ENCODE peak calls at places on chromosomes 7 and 10, in nine cellular contexts. A is NCI-H1694; K is endothelial cell; D is NCI-H1092 treated with DMSO at 0.1 percent for 48 hours; I is activated T-helper 9 cell treated with anti-CD3 and anti-CD28 coated beads, Interleukin-2, amount 50 U/mL, for 16 hours; R is stimulated activated CD8-positive, alpha-beta memory T cell treated with anti-CD3 and anti-CD28 coated beads, Interleukin-15, amount 100 ng/mL, for 4 hours; V is A549; Y is Kasumi-1; F is activated CD4-positive, alpha-beta T cell treated with anti-CD3 and anti-CD28 coated beads for 48 hours. M is an unnamed sample.

GRCh38 chr7:38506756-38507155 is 124.4 kb downstream of the AMPH start:
- DNase-seq in R (no peak), V (no peak), D (no peak), K (no peak), A (no peak), Y (no peak), F (no peak), I (no peak), M (no peak)

GRCh38 chr7:88312061-88312663 is 5.5 kb upstream of the STEAP4 start:
- DNase-seq in V (no peak), K (no peak), I (no peak), Y (no peak), D (peak), A (no peak), R (no peak), F (no peak), M (no peak)

GRCh38 chr10:82497451-82497850 is 622.5 kb downstream of the NRG3 start:
- DNase-seq in F (no peak), I (no peak), V (no peak), A (no peak), R (no peak), K (no peak), Y (no peak), D (no peak), M (no peak)

GRCh38 chr10:12539350-12540164 is 190.2 kb downstream of the CAMK1D start:
- DNase-seq in A (peak), V (no peak), Y (no peak), K (no peak), F (no peak), I (no peak), D (peak), R (no peak), M (no peak)

GRCh38 chr7:76513817-76514799 is 3.8 kb downstream of the UPK3B start:
- DNase-seq in D (no peak), Y (no peak), R (no peak), K (no peak), I (no peak), F (no peak), V (no peak), A (no peak), M (no peak)

GRCh38 chr10:71545001-71545400 is 148.3 kb downstream of the CDH23 start:
- DNase-seq in F (no peak), A (no peak), I (no peak), V (no peak), K (no peak), R (no peak), D (no peak), Y (no peak), M (no peak)

GRCh38 chr10:98077223-98077622 is 46.8 kb upstream of the CRTAC1 start:
- DNase-seq in R (no peak), F (no peak), K (no peak), A (no peak), Y (no peak), I (no peak), V (no peak), D (no peak), M (no peak)

GRCh38 chr7:65269150-65269856 is 104.4 kb upstream of the ZNF92 start:
- DNase-seq in V (peak), K (peak), F (peak), Y (no peak), I (peak), A (peak), D (peak), R (no peak), M (no peak)

GRCh38 chr7:151808296-151809155 is 68.4 kb downstream of the PRKAG2 start:
- DNase-seq in D (peak), R (no peak), V (peak), Y (no peak), I (no peak), A (peak), F (no peak), K (no peak), M (no peak)

GRCh38 chr10:101782811-101783735 is at the start of gene NPM3:
- DNase-seq in Y (peak), K (peak), D (peak), A (peak), I (peak), V (peak), F (peak), R (peak), M (peak)

GRCh38 chr10:1199897-1200721 is 143.9 kb downstream of the WDR37 start:
- DNase-seq in V (no peak), F (no peak), K (no peak), R (no peak), A (no peak), I (no peak), Y (no peak), D (no peak), M (no peak)

GRCh38 chr10:48194830-48195229 is 79.7 kb downstream of the FRMPD2 start:
- DNase-seq in I (no peak), K (no peak), Y (no peak), R (no peak), F (no peak), V (peak), A (no peak), D (no peak), M (no peak)

GRCh38 chr7:77450613-77451012 is 34.5 kb upstream of the GSAP start:
- DNase-seq in R (no peak), K (no peak), Y (no peak), A (no peak), F (no peak), I (no peak), V (no peak), D (no peak), M (no peak)

GRCh38 chr7:93736970-93737369 is 153.6 kb downstream of the TFPI2 start:
- DNase-seq in K (no peak), Y (no peak), R (no peak), D (peak), V (no peak), I (no peak), A (no peak), F (no peak), M (no peak)

GRCh38 chr7:133750287-133750686 is 376.9 kb upstream of the LRGUK start:
- DNase-seq in F (no peak), D (no peak), K (no peak), A (no peak), R (no peak), Y (no peak), V (no peak), I (no peak), M (no peak)

GRCh38 chr10:22573820-22574569 is 140.4 kb downstream of the PIP4K2A start:
- DNase-seq in D (no peak), K (peak), Y (peak), V (peak), A (peak), I (no peak), F (no peak), R (no peak), M (no peak)

GRCh38 chr10:74704629-74705360 is 121.6 kb upstream of the KAT6B start:
- DNase-seq in I (no peak), D (peak), R (no peak), Y (no peak), K (no peak), A (peak), F (no peak), V (no peak), M (no peak)

GRCh38 chr7:455110-455928 is 64.3 kb downstream of the PDGFA start:
- DNase-seq in Y (no peak), I (no peak), R (no peak), D (peak), K (no peak), A (no peak), V (no peak), F (no peak), M (peak)

GRCh38 chr10:61608255-61609040 is 54.3 kb upstream of the CABCOCO1 start:
- DNase-seq in F (no peak), V (no peak), A (no peak), D (no peak), I (no peak), R (no peak), K (no peak), Y (no peak), M (no peak)

GRCh38 chr10:84540022-84540616 is 211.7 kb downstream of the CCSER2 start:
- DNase-seq in F (no peak), I (no peak), A (no peak), V (peak), D (no peak), K (no peak), Y (no peak), R (no peak), M (no peak)

GRCh38 chr7:99170730-99171074 is 26.8 kb upstream of the SMURF1 start:
- DNase-seq in F (no peak), D (no peak), K (no peak), Y (no peak), V (no peak), I (no peak), A (no peak), R (no peak), M (no peak)

GRCh38 chr7:146146866-146147265 is 30.3 kb downstream of the CNTNAP2 start:
- DNase-seq in A (no peak), K (no peak), D (peak), Y (no peak), I (no peak), V (no peak), R (no peak), F (no peak), M (no peak)

GRCh38 chr7:41998041-41998440 is 239.0 kb downstream of the GLI3 start:
- DNase-seq in I (no peak), F (no peak), R (no peak), Y (no peak), A (no peak), K (no peak), V (no peak), D (no peak), M (no peak)

GRCh38 chr10:70695241-70696030 is 23.1 kb downstream of the ADAMTS14 start:
- DNase-seq in A (no peak), I (no peak), Y (no peak), V (no peak), K (no peak), R (no peak), D (no peak), F (no peak), M (no peak)

GRCh38 chr10:4807803-4808507 is 18.1 kb upstream of the AKR1E2 start:
- DNase-seq in F (no peak), Y (no peak), A (no peak), D (no peak), I (no peak), K (no peak), R (no peak), V (peak), M (no peak)

GRCh38 chr10:117137031-117137910 is 799 bp downstream of the VAX1 start:
- DNase-seq in K (peak), D (no peak), F (peak), I (no peak), R (no peak), Y (no peak), V (peak), A (no peak), M (no peak)

GRCh38 chr10:42149027-42149700 is 489.2 kb downstream of the ZNF33B start:
- DNase-seq in V (no peak), D (no peak), Y (no peak), R (no peak), A (no peak), I (no peak), F (no peak), K (no peak), M (no peak)

GRCh38 chr10:71837085-71837827 is 13.8 kb downstream of the PSAP start:
- DNase-seq in I (no peak), A (peak), V (peak), K (peak), Y (peak), D (no peak), F (peak), R (no peak), M (no peak)